ENCODE peak calls at places on chromosomes 16 and 17, in four cellular contexts. V is mammary epithelial cell, F is heart left ventricle, U is A549. Q is an unnamed sample.

GRCh38 chr17:58402047-58402446 is 15.3 kb downstream of the RNF43 start:
- DNase-seq in F (no peak), U (no peak), V (peak), Q (peak)

GRCh38 chr16:64412578-64413280 is 709.1 kb downstream of the CDH11 start:
- DNase-seq in V (peak), F (no peak), U (no peak), Q (peak)

GRCh38 chr16:70576431-70577255 is 53.0 kb downstream of the SF3B3 start:
- DNase-seq in U (no peak), F (no peak), V (peak), Q (peak)

GRCh38 chr17:62965649-62966425 is at the start of gene TANC2:
- DNase-seq in F (peak), U (peak), V (peak), Q (peak)

GRCh38 chr16:54282202-54282922 is 4.2 kb downstream of the IRX3 start:
- DNase-seq in U (peak), V (peak), F (peak), Q (peak)

GRCh38 chr17:36941265-36942021 is 4.2 kb downstream of the LHX1 start:
- DNase-seq in U (no peak), V (no peak), F (no peak), Q (no peak)

GRCh38 chr17:75692976-75693375 is 25.8 kb downstream of the SAP30BP start:
- DNase-seq in U (no peak), V (no peak), F (no peak), Q (no peak)

GRCh38 chr17:60641810-60642220 is 35.8 kb upstream of the BCAS3 start:
- DNase-seq in F (peak), U (peak), V (peak), Q (peak)

GRCh38 chr17:39164675-39165143 is 1.3 kb downstream of the ARL5C start:
- DNase-seq in U (peak), V (peak), F (peak), Q (peak)

GRCh38 chr16:72455743-72456659 is 284.0 kb upstream of the PMFBP1 start:
- DNase-seq in V (peak), U (no peak), F (no peak), Q (no peak)

GRCh38 chr17:10033982-10034381 is 128.9 kb upstream of the RCVRN start:
- DNase-seq in V (no peak), F (no peak), U (no peak), Q (no peak)

GRCh38 chr17:73645050-73645871 is 1.0 kb upstream of the SDK2 start:
- DNase-seq in F (peak), U (peak), V (peak), Q (peak)

GRCh38 chr17:15966879-15967248 is 21.9 kb downstream of the ADORA2B start:
- DNase-seq in U (no peak), V (no peak), F (no peak), Q (peak)

GRCh38 chr17:27531469-27531948 is 75.3 kb downstream of the KSR1 start:
- DNase-seq in U (no peak), F (no peak), V (no peak), Q (no peak)

GRCh38 chr17:67434061-67434525 is 57.0 kb downstream of the PITPNC1 start:
- DNase-seq in V (no peak), U (no peak), F (peak), Q (no peak)

GRCh38 chr17:76734080-76734840 is 2.9 kb downstream of the SRSF2 start:
- DNase-seq in V (no peak), U (no peak), F (no peak), Q (peak)

GRCh38 chr17:33055171-33055611 is 63.5 kb downstream of the SPACA3 start:
- DNase-seq in U (no peak), V (no peak), F (no peak), Q (no peak)

GRCh38 chr17:82936768-82937171 is 96.9 kb upstream of the ZNF750 start:
- DNase-seq in V (no peak), U (no peak), F (no peak), Q (no peak)

GRCh38 chr17:40602445-40603443 is 37.5 kb upstream of the CCR7 start:
- DNase-seq in V (no peak), U (no peak), F (no peak), Q (no peak)

GRCh38 chr17:54754560-54754959 is 146.1 kb upstream of the TOM1L1 start:
- DNase-seq in V (no peak), U (no peak), F (no peak), Q (no peak)

GRCh38 chr17:61403846-61404701 is 4.4 kb downstream of the TBX2 start:
- DNase-seq in V (no peak), F (no peak), U (no peak), Q (peak)

GRCh38 chr16:88705076-88705684 is 1.0 kb downstream of the RNF166 start:
- DNase-seq in F (no peak), U (no peak), V (no peak), Q (no peak)

GRCh38 chr16:3007059-3007956 is 5.4 kb upstream of the CLDN9 start:
- DNase-seq in U (no peak), V (no peak), F (no peak), Q (no peak)

GRCh38 chr17:72420775-72421127 is 299.9 kb downstream of the SOX9 start:
- DNase-seq in V (no peak), F (no peak), U (no peak), Q (no peak)

GRCh38 chr16:82881517-82881916 is 254.7 kb downstream of the CDH13 start:
- DNase-seq in V (no peak), F (no peak), U (no peak), Q (no peak)

GRCh38 chr16:27199747-27200146 is 3.6 kb upstream of the KDM8 start:
- DNase-seq in F (no peak), V (peak), U (no peak), Q (peak)

GRCh38 chr16:67656344-67657016 is 3.6 kb downstream of the ACD start:
- DNase-seq in U (no peak), F (no peak), V (no peak), Q (no peak)

GRCh38 chr17:49522329-49522890 is 27.3 kb downstream of the NGFR start:
- DNase-seq in U (no peak), V (no peak), F (no peak), Q (no peak)

GRCh38 chr16:65991149-65991701 is 375.3 kb upstream of the CDH5 start:
- DNase-seq in V (no peak), F (no peak), U (no peak), Q (no peak)

GRCh38 chr17:3976675-3977171 is 12.5 kb upstream of the ATP2A3 start:
- DNase-seq in V (no peak), F (peak), U (no peak), Q (no peak)

GRCh38 chr16:78211951-78212350 is 112.5 kb downstream of the WWOX start:
- DNase-seq in V (peak), U (no peak), F (no peak), Q (no peak)

GRCh38 chr17:64007838-64008282 is 9.7 kb downstream of the PRR29 start:
- DNase-seq in V (no peak), U (no peak), F (no peak), Q (no peak)

GRCh38 chr17:41352597-41353366 is 2.2 kb upstream of the KRT33A start:
- DNase-seq in F (no peak), U (no peak), V (peak), Q (no peak)

GRCh38 chr17:12122091-12122490 is 101.4 kb downstream of the MAP2K4 start:
- DNase-seq in V (no peak), F (no peak), U (no peak), Q (peak)

GRCh38 chr16:50830698-50831097 is 88.8 kb downstream of the CYLD start:
- DNase-seq in F (no peak), U (no peak), V (peak), Q (no peak)

GRCh38 chr16:81137754-81138153 is 41.6 kb upstream of the GCSH start:
- DNase-seq in V (no peak), F (no peak), U (no peak), Q (no peak)

GRCh38 chr17:33200116-33200515 is 93.0 kb downstream of the ASIC2 start:
- DNase-seq in U (no peak), V (peak), F (no peak), Q (peak)

GRCh38 chr16:2820836-2821482 is 3.9 kb downstream of the PRSS21 start:
- DNase-seq in F (no peak), V (no peak), U (no peak), Q (no peak)

GRCh38 chr17:7047566-7047965 is 3.7 kb upstream of the SLC16A11 start:
- DNase-seq in U (no peak), F (no peak), V (no peak), Q (no peak)
- H3K4me3 ChIP-seq in U (no peak), F (no peak), V (no peak), Q (no peak)

GRCh38 chr16:63131503-63131902 is 1095.3 kb upstream of the CDH8 start:
- DNase-seq in F (no peak), U (no peak), V (no peak), Q (no peak)

GRCh38 chr16:63129411-63130125 is 1093.3 kb upstream of the CDH8 start:
- DNase-seq in F (no peak), V (no peak), U (no peak), Q (no peak)

GRCh38 chr16:63130942-63131341 is 1094.7 kb upstream of the CDH8 start:
- DNase-seq in U (no peak), V (no peak), F (no peak), Q (no peak)

DNA sequence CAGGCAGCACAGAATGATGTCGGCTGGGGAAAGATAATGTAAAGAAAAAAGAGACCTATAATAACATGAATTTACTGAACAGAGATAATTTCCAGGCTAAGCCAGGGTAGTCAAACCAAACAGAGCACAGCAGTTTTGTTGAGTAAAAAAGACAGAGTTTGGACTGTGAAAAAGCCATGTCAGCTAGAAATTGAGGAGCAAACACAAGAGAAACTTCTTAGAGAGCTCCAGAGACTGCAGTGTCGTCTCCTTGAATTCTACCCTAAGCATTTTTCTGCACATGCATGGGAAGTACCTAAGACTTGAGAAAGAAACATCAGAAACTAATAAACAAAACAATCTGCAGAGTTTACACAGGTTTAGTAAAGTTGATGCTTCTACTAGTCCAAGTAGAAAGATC is 1098.8 kb upstream of the CDH8 start:
- DNase-seq in F (no peak), V (no peak), U (no peak), Q (no peak)
- H3K27ac ChIP-seq in F (no peak), V (no peak), U (no peak), Q (no peak)

GRCh38 chr16:75238853-75239371 is 12.5 kb downstream of the BCAR1 start:
- DNase-seq in V (no peak), F (no peak), U (no peak), Q (peak)
- TF ChIP-seq CTCF in V (peak), F (peak), U (no peak), Q (peak)

GRCh38 chr17:35486920-35487727 is 38.6 kb upstream of the SLFN13 start:
- DNase-seq in U (peak), V (peak), F (peak), Q (peak)
- H3K4me3 ChIP-seq in U (peak), V (peak), F (peak), Q (peak)

DNA sequence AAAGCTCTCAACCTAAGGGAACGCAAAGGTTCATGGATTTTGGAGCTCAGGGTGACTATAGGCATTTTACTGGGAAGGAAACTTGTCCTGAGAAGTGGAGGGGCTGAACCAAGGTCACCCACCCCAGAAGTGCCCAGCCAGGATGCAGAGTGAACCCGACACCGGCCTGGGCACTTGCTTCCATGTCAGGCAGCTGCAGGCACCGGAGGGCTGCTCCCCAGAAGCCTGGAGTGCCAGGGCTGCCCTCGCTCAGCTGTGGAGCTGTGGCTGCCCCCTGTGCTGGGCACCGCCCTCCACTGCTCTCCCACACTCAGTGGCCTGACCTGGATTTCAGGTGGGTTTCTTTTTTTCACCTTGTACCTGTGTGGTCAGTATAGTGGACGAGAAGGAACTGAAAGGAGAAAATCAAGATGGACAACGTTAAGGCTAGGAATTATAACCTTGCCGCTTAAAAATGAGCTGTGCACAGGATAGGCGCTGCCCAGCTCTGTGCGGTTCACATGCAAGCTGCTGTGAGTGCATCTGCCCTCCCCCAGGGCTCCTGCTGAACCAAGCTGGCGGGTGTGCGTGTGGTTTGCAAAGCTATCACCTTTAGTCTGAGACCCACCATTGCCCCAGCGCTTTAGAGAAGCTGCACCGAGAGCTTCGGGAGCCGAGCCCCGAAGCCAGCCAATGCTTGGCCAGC is 2.2 kb downstream of the MAPK8IP3 start:
- DNase-seq in V (no peak), F (no peak), U (no peak), Q (no peak)
- H3K27ac ChIP-seq in V (no peak), F (peak), U (no peak), Q (peak)

GRCh38 chr16:23016372-23016771 is 132.9 kb downstream of the USP31 start:
- DNase-seq in V (no peak), F (no peak), U (no peak), Q (no peak)

GRCh38 chr16:23014592-23014991 is 134.7 kb downstream of the USP31 start:
- DNase-seq in U (no peak), V (no peak), F (no peak), Q (no peak)

GRCh38 chr16:23009075-23009474 is 140.2 kb downstream of the USP31 start:
- DNase-seq in V (no peak), U (no peak), F (no peak), Q (no peak)

GRCh38 chr16:23015580-23015979 is 133.7 kb downstream of the USP31 start:
- DNase-seq in U (no peak), F (no peak), V (no peak), Q (no peak)

GRCh38 chr16:23013484-23013883 is 135.8 kb downstream of the USP31 start:
- DNase-seq in U (no peak), F (no peak), V (no peak), Q (no peak)
- TF ChIP-seq CTCF in U (peak), F (no peak), V (peak), Q (no peak)

DNA sequence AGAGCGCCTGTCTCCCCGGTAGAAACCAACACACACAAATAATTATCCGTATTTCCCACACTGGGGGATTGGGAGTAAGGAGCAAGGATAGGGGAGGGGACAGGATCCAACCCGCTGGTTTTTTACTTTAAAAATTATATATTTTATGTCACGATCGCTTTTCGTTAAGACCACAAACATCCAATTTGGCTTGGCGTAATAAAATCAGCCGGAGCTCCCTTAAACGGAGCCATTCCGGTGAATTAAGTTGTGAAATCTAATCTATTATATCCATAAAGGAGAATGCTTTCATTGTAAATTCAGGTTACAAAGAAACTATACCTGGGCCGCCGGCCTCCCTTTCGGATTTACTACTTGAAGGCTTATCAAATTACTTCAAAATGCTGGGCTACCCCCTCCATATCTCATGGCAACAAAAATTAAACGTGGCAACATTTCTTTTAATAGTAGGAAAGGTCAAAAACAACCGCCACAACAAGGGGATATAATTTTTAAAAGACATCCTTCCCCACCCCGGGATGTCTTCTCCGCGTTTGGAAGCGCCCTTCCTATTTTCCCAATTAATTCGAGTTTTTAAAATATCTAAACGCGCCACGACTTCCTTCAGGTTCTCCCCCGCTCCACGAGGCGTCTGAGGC is 47.1 kb upstream of the SLC38A10 start:
- DNase-seq in U (no peak), F (no peak), V (peak), Q (peak)
- H3K4me3 ChIP-seq in U (no peak), F (peak), V (peak), Q (peak)